ENCODE peak calls at places on chromosome 18, in eight cellular contexts. W, Q, F, H, S, O, A and I are unnamed samples.

GRCh38 chr18:25099838-25100393 is 252.1 kb downstream of the ZNF521 start:
- DNase-seq in W (no peak), Q (no peak), F (no peak), H (no peak), S (peak; percentile 51), O (no peak), A (no peak), I (no peak)

GRCh38 chr18:57728941-57729511 is 74.1 kb downstream of the ATP8B1 start:
- DNase-seq in W (no peak), Q (no peak), F (no peak), H (no peak), S (no peak), O (no peak), A (no peak), I (no peak)

GRCh38 chr18:68342039-68342659 is 372.8 kb downstream of the TMX3 start:
- DNase-seq in W (no peak), Q (no peak), F (no peak), H (no peak), S (no peak), O (no peak), A (no peak), I (no peak)

GRCh38 chr18:3612315-3612714 is 162.3 kb downstream of the TGIF1 start:
- DNase-seq in W (no peak), Q (no peak), F (no peak), H (no peak), S (no peak), O (no peak), A (no peak), I (peak; percentile 68)

GRCh38 chr18:74784791-74785190 is 187.1 kb downstream of the ZNF407 start:
- DNase-seq in W (no peak), Q (no peak), F (no peak), H (no peak), S (no peak), O (no peak), A (no peak), I (no peak)

GRCh38 chr18:24019641-24020331 is 5.2 kb downstream of the TTC39C start:
- DNase-seq in W (peak; percentile 75), Q (no peak), F (no peak), H (no peak), S (no peak), O (peak; percentile 66), A (no peak), I (peak; percentile 83)

GRCh38 chr18:34661464-34662087 is 48.5 kb upstream of the DTNA start:
- DNase-seq in W (peak; percentile 36), Q (no peak), F (no peak), H (no peak), S (peak; percentile 65), O (peak; percentile 22), A (peak; percentile 25), I (no peak)

GRCh38 chr18:75008186-75008585 is 200.8 kb downstream of the PTGR3 start:
- DNase-seq in W (no peak), Q (no peak), F (no peak), H (no peak), S (no peak), O (no peak), A (no peak), I (no peak)

GRCh38 chr18:63237486-63237885 is 82.1 kb downstream of the BCL2 start:
- DNase-seq in W (no peak), Q (no peak), F (no peak), H (no peak), S (no peak), O (no peak), A (no peak), I (no peak)

GRCh38 chr18:22385718-22386117 is 32.0 kb downstream of the CTAGE1 start:
- DNase-seq in W (no peak), Q (no peak), F (no peak), H (no peak), S (peak; percentile 81), O (peak; percentile 88), A (no peak), I (no peak)

GRCh38 chr18:79859314-79859713 is 61.6 kb downstream of the KCNG2 start:
- DNase-seq in W (no peak), Q (no peak), F (no peak), H (no peak), S (no peak), O (no peak), A (no peak), I (no peak)

GRCh38 chr18:49564435-49564834 is 2.6 kb downstream of the LIPG start:
- DNase-seq in W (no peak), Q (no peak), F (no peak), H (no peak), S (no peak), O (no peak), A (no peak), I (no peak)

GRCh38 chr18:77597726-77598125 is 348.1 kb downstream of the GALR1 start:
- DNase-seq in W (no peak), Q (no peak), F (no peak), H (no peak), S (no peak), O (no peak), A (no peak), I (no peak)

GRCh38 chr18:6677086-6677485 is 52.4 kb upstream of the ARHGAP28 start:
- DNase-seq in W (no peak), Q (no peak), F (no peak), H (no peak), S (no peak), O (no peak), A (no peak), I (no peak)

GRCh38 chr18:66316708-66317107 is 287.2 kb downstream of the CDH19 start:
- DNase-seq in W (no peak), Q (no peak), F (no peak), H (no peak), S (no peak), O (no peak), A (no peak), I (no peak)

GRCh38 chr18:52150050-52150449 is 189.9 kb upstream of the DCC start:
- DNase-seq in W (no peak), Q (no peak), F (no peak), H (no peak), S (no peak), O (no peak), A (no peak), I (no peak)

GRCh38 chr18:58649966-58650816 is 21.1 kb upstream of the MALT1 start:
- DNase-seq in W (no peak), Q (no peak), F (no peak), H (no peak), S (no peak), O (no peak), A (no peak), I (peak; percentile 59)

GRCh38 chr18:22983175-22983574 is 50.0 kb downstream of the RBBP8 start:
- DNase-seq in W (no peak), Q (no peak), F (no peak), H (no peak), S (peak; percentile 79), O (peak; percentile 42), A (peak; percentile 6), I (no peak)

GRCh38 chr18:21897811-21898210 is 157.2 kb downstream of the MIB1 start:
- DNase-seq in W (peak; percentile 65), Q (peak; percentile 42), F (peak; percentile 61), H (no peak), S (peak; percentile 46), O (no peak), A (peak; percentile 30), I (peak; percentile 43)

GRCh38 chr18:46070683-46071614 is 1.1 kb downstream of the PSTPIP2 start:
- DNase-seq in W (no peak), Q (no peak), F (no peak), H (no peak), S (no peak), O (no peak), A (no peak), I (peak; percentile 53)

GRCh38 chr18:46072959-46073358 is 899 bp upstream of the PSTPIP2 start:
- DNase-seq in W (no peak), Q (no peak), F (no peak), H (no peak), S (no peak), O (no peak), A (no peak), I (no peak)

GRCh38 chr18:46073474-46074331 is 1.6 kb upstream of the PSTPIP2 start:
- DNase-seq in W (peak; percentile 47), Q (peak; percentile 39), F (peak; percentile 26), H (no peak), S (peak; percentile 74), O (no peak), A (no peak), I (peak; percentile 70)

GRCh38 chr18:46071615-46071893 is 506 bp downstream of the PSTPIP2 start:
- DNase-seq in W (no peak), Q (no peak), F (no peak), H (no peak), S (no peak), O (no peak), A (no peak), I (peak; percentile 26)

GRCh38 chr18:46071894-46072867 is at the start of gene PSTPIP2:
- DNase-seq in W (peak; percentile 46), Q (peak; percentile 71), F (peak; percentile 48), H (peak; percentile 40), S (peak; percentile 55), O (peak; percentile 46), A (no peak), I (peak; percentile 78)
- TF ChIP-seq CTCF in W (no peak), Q (no peak), F (peak; percentile 30), H (no peak), S (no peak), O (no peak), A (no peak), I (no peak)

GRCh38 chr18:11276678-11277077 is 127.3 kb upstream of the PIEZO2 start:
- DNase-seq in W (no peak), Q (no peak), F (no peak), H (no peak), S (no peak), O (no peak), A (no peak), I (no peak)
- TF ChIP-seq CTCF in W (no peak), Q (no peak), F (no peak), H (no peak), S (no peak), O (no peak), A (no peak), I (no peak)

DNA sequence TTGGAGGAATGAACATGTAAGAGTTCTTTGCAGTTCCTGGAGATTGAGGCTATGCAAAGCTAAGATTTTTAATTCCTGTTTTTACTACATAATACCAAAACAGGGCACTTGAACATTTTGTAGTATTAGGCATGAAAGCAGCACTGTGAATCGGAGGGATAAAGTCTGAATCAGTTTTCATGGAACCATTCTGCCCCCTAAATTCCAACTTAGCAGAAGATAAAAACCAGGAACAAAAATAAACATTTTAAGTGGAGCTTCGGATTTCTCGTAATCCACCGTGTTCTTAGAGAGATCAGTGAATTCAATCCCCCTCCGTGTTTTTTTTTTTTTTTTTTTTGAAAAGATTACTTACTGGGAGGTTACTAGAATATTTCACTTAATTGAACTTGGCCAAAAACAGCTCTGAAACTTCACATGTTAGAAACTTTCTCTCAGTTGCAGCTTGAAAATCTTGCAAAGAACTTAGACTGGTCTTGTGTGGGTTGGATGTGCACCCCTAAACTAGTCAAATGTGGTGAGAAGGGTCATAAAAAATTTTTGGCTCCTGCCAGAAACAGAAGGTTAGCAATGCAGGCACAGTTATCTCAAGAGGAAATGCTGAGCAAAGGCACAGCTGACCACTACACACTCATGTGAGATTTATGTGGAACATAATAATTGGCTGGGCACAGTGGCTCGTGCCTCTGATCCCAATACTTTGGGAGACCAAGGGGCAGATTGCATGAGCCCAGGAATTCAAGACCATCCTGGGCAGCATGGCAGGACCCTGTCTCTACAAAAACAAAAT is 145.4 kb upstream of the RNF152 start:
- DNase-seq in W (no peak), Q (no peak), F (no peak), H (no peak), S (peak; percentile 39), O (peak; percentile 45), A (no peak), I (no peak)
- TF ChIP-seq CTCF in W (no peak), Q (no peak), F (no peak), H (no peak), S (no peak), O (no peak), A (no peak), I (no peak)

GRCh38 chr18:37266290-37266689 is 299.3 kb downstream of the CELF4 start:
- DNase-seq in W (no peak), Q (no peak), F (peak; percentile 20), H (no peak), S (no peak), O (no peak), A (no peak), I (no peak)
- TF ChIP-seq CTCF in W (peak; percentile 35), Q (no peak), F (peak; percentile 54), H (no peak), S (no peak), O (no peak), A (peak; percentile 10), I (no peak)